ENCODE peak calls at places on chromosomes 7 and 10, in four cellular contexts. L is fibroblast of pulmonary artery, T is HL-60, I is T-cell. E is an unnamed sample.

GRCh38 chr7:5766321-5766761 is 15.1 kb downstream of the RNF216 start:
- DNase-seq in T (no peak), L (peak; percentile 49), I (no peak), E (no peak)

GRCh38 chr10:60849762-60850161 is 71.5 kb downstream of the CDK1 start:
- DNase-seq in T (no peak), L (no peak), I (no peak), E (no peak)

GRCh38 chr10:23063387-23064287 is 31.7 kb upstream of the MSRB2 start:
- DNase-seq in I (no peak), L (peak; percentile 38), T (no peak), E (no peak)

GRCh38 chr10:7857259-7857658 is 39.0 kb downstream of the TAF3 start:
- DNase-seq in I (no peak), L (no peak), T (no peak), E (no peak)

GRCh38 chr10:112151640-112152039 is 31.9 kb downstream of the GPAM start:
- DNase-seq in T (no peak), I (no peak), L (no peak), E (no peak)

GRCh38 chr10:47037654-47038425 is 126.6 kb downstream of the PTPN20 start:
- DNase-seq in L (no peak), T (no peak), I (no peak), E (no peak)

GRCh38 chr10:115432188-115432819 is 339.1 kb downstream of the ATRNL1 start:
- DNase-seq in L (peak; percentile 7), T (no peak), I (no peak), E (no peak)

GRCh38 chr10:123974406-123974805 is 82.8 kb upstream of the CPXM2 start:
- DNase-seq in L (peak; percentile 55), T (no peak), I (no peak), E (no peak)